ENCODE peak calls at places on chromosomes 3 and 15, in four cellular contexts. C is body of pancreas, V is uterus, J is lung. E is an unnamed sample.

GRCh38 chr3:134299185-134299887 is 48.7 kb upstream of the RYK start:
- DNase-seq in V (no peak), J (no peak), C (no peak), E (no peak)

GRCh38 chr3:168071535-168071934 is 24.2 kb downstream of the GOLIM4 start:
- DNase-seq in J (no peak), V (no peak), C (no peak), E (no peak)

GRCh38 chr3:181752202-181752671 is 40.5 kb downstream of the SOX2 start:
- DNase-seq in V (no peak), C (no peak), J (no peak), E (no peak)

GRCh38 chr3:112092439-112093179 is 6.4 kb downstream of the C3orf52 start:
- DNase-seq in C (no peak), J (no peak), V (no peak), E (peak; percentile 44)

GRCh38 chr3:34696831-34697230 is 898.4 kb downstream of the PDCD6IP start:
- DNase-seq in V (no peak), J (no peak), C (no peak), E (no peak)

GRCh38 chr3:109224333-109224732 is 87.8 kb downstream of the C3orf85 start:
- DNase-seq in V (no peak), J (no peak), C (peak; percentile 56), E (no peak)

GRCh38 chr3:53773586-53774368 is 72.4 kb downstream of the CHDH start:
- DNase-seq in C (peak; percentile 43), V (peak; percentile 67), J (no peak), E (peak; percentile 30)

GRCh38 chr3:42473083-42473932 is 29.1 kb upstream of the VIPR1 start:
- DNase-seq in C (peak; percentile 26), V (no peak), J (peak; percentile 75), E (no peak)

GRCh38 chr3:97821413-97821809 is 400 bp upstream of the CRYBG3 start:
- DNase-seq in C (peak; percentile 62), V (peak; percentile 43), J (peak; percentile 56), E (peak; percentile 66)

GRCh38 chr3:195208183-195208582 is 62.8 kb downstream of the XXYLT1 start:
- DNase-seq in V (peak; percentile 13), C (no peak), J (peak; percentile 15), E (no peak)

GRCh38 chr3:63895422-63896189 is 16.6 kb downstream of the SCAANT1 start:
- DNase-seq in J (no peak), V (no peak), C (no peak), E (no peak)

GRCh38 chr15:69089258-69089657 is 71.2 kb upstream of the GLCE start:
- DNase-seq in C (no peak), V (no peak), J (no peak), E (no peak)

GRCh38 chr15:101093959-101094358 is 157.9 kb downstream of the CHSY1 start:
- DNase-seq in C (no peak), J (no peak), V (no peak), E (no peak)

GRCh38 chr15:83155937-83156336 is 48.5 kb downstream of the TM6SF1 start:
- DNase-seq in V (no peak), J (no peak), C (no peak), E (no peak)

GRCh38 chr3:53194218-53195065 is 33.4 kb downstream of the PRKCD start:
- DNase-seq in C (peak; percentile 50), J (no peak), V (peak; percentile 33), E (peak; percentile 76)

GRCh38 chr15:99212401-99212800 is 37.0 kb downstream of the TTC23 start:
- DNase-seq in C (no peak), J (no peak), V (peak; percentile 63), E (no peak)

DNA sequence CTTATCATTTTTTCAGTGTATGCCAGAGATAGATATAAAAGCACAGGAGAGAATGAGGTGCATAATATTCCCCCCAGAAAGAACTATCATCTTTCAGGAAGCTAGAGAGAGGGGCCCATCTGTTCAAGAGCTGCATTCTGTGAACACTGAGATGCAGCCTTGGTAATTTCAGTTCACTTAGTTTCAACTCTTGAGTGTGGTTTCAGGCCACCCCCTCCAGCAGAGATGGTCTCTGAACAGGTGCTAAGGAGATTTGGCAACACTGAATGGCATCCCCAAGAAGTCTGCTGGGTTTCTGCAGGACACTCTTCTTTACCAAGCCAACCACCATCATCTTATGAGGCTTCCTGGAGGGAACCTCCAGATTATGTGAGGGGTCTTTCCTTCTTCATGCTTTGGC is 30.4 kb upstream of the LIMD1 start:
- DNase-seq in J (no peak), V (no peak), C (no peak), E (no peak)
- H3K4me1 ChIP-seq in J (peaks cover 15% of the 10 kb centered on the region), V (no peaks in the 10 kb centered on the region), C (peaks cover 8% of the 10 kb centered on the region), E (peaks cover 18% of the 10 kb centered on the region)

DNA sequence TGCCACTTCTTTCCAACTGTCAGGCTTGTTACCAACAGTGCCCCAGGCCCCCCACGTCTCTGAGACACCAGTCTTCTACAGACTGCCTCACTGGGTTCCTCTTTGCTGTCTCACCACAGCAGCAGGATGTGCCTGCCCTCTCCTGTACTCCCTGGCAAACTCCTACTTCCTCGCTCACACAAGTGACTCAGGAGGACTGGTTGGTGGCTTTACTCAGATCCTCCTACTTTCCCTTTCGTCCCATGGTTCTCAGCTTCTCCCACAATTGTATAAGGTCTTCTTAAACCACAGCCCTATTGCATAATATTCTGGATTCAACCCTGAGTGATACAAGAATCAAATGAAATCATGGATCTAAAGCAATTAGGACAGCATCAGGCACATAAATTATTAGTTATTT is 246.6 kb upstream of the PROK2 start:
- DNase-seq in J (no peak), C (no peak), V (no peak), E (no peak)
- TF ChIP-seq CTCF in J (no peak), C (no peak), V (no peak), E (no peak)

GRCh38 chr3:193737191-193737751 is 144.3 kb downstream of the OPA1 start:
- DNase-seq in V (no peak), C (peak; percentile 25), J (no peak), E (no peak)

GRCh38 chr3:193732827-193733226 is 139.8 kb downstream of the OPA1 start:
- DNase-seq in C (no peak), V (no peak), J (no peak), E (no peak)

GRCh38 chr3:193734737-193735366 is 141.8 kb downstream of the OPA1 start:
- DNase-seq in J (no peak), C (peak; percentile 74), V (no peak), E (no peak)

GRCh38 chr3:193736616-193737015 is 143.6 kb downstream of the OPA1 start:
- DNase-seq in C (no peak), V (no peak), J (no peak), E (no peak)

GRCh38 chr3:193735850-193736249 is 142.8 kb downstream of the OPA1 start:
- DNase-seq in V (no peak), C (no peak), J (no peak), E (no peak)
- H3K4me1 ChIP-seq in V (no peaks in the 10 kb centered on the region), C (peaks cover 36% of the 10 kb centered on the region), J (no peaks in the 10 kb centered on the region), E (no peaks in the 10 kb centered on the region)

DNA sequence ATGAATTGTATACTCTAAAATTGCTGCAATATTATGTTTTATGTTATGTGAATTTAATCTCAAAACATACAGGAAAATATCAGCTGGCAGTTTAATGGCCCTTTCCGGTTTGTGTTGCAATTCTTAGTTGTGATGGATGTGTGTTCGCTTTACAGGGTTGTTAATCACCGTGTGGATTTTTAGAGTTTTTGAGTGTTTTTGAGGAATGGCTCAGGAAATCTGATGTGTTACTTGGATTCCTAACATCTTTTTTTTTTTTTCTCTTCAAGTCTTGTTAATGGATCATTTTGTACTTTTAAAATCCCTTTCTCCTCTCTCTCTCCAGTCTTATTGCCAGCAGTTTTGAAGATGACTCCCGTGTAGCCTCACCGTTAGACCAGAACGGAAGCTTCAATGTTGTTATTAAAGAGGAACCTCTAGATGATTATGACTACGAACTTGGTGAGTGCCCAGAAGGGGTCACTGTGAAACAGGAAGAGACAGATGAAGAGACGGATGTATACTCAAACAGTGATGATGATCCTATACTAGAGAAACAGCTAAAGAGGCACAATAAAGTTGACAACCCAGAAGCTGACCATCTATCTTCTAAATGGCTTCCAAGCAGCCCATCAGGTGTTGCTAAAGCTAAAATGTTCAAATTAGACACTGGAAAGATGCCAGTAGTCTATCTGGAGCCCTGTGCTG is 35.7 kb downstream of the MGA start:
- DNase-seq in V (no peak), J (no peak), C (no peak), E (peak; percentile 3)
- TF ChIP-seq CTCF in V (no peak), J (no peak), C (no peak), E (no peak)

DNA sequence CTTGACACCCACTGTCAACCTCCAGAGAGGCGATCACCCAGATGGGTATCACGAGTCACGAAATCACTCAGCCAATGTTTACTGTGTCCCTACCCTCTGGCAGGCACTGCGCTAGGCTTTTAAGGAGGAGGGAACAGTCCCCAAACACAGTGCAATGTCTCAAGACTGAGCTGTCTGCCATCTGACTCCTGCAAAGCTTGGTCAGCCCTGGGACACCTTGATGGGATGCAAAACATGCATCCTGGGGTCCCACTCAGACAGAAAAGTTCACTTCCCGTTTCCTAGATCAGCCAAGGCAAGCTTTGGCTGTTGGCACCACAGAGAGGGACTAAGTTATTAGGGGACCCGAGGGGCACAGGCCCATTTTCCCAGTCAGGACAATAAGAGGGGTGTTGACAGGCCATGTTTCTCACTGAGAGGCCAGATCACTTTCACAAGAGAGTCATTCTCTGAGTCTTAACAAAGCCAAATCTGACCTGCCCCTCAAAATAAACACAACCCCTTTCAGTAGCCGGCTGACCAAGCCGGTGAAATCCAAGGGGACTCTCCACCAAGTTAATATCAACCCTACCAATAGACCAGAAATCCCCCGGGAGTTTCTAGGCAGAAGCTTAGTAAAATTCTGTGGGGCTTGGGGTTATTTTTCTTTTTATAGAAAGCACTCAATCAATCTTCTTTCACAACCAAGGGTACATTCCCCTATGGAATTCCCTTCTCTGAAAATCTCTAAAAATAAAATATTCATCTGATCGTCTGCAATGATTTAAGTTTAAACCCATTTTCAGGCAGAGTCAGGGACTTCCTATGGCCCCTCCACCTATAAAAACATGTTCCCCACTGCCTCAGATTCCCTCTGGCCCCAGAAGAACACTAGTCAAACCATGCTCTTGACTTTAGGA is 3.5 kb downstream of the RFTN1 start:
- DNase-seq in V (no peak), C (no peak), J (no peak), E (peak; percentile 52)
- H3K4me1 ChIP-seq in V (peaks cover 7% of the 10 kb centered on the region), C (peaks cover 13% of the 10 kb centered on the region), J (peaks cover 19% of the 10 kb centered on the region), E (peaks cover 50% of the 10 kb centered on the region)

GRCh38 chr15:43094416-43095039 is 11.3 kb downstream of the UBR1 start:
- DNase-seq in V (no peak), J (no peak), C (no peak), E (no peak)
- TF ChIP-seq CTCF in V (no peak), J (no peak), C (no peak), E (no peak)

GRCh38 chr15:84785053-84785452 is 32.1 kb upstream of the ALPK3 start:
- DNase-seq in V (no peak), C (no peak), J (no peak), E (no peak)
- H3K4me1 ChIP-seq in V (peaks cover 10% of the 10 kb centered on the region), C (no peaks in the 10 kb centered on the region), J (peaks cover 6% of the 10 kb centered on the region), E (peaks cover 27% of the 10 kb centered on the region)